ENCODE peak calls at places on chromosomes 16 and 17, in six cellular contexts. One of them, this sample, is unnamed.

GRCh38 chr16:67104061-67104460 is 5.7 kb upstream of the PHAF1 start:
- DNase-seq in IMR-90: peak
- DNase-seq in H9: peak
- DNase-seq in H1: peak
- DNase-seq in mesenchymal stem cell: peak
- DNase-seq in neuronal stem cell: no peak
- DNase-seq in this sample: peak

GRCh38 chr17:8243827-8244226 is 4.0 kb downstream of the CTC1 start:
- DNase-seq in IMR-90: no peak
- DNase-seq in H9: no peak
- DNase-seq in H1: no peak
- DNase-seq in mesenchymal stem cell: no peak
- DNase-seq in neuronal stem cell: no peak
- DNase-seq in this sample: no peak

GRCh38 chr16:12323007-12323699 is 346.6 kb downstream of the SNX29 start:
- DNase-seq in IMR-90: no peak
- DNase-seq in H9: no peak
- DNase-seq in H1: no peak
- DNase-seq in mesenchymal stem cell: no peak
- DNase-seq in neuronal stem cell: no peak
- DNase-seq in this sample: no peak

GRCh38 chr17:62791235-62792121 is 16.6 kb downstream of the MARCHF10 start:
- DNase-seq in IMR-90: peak
- DNase-seq in H9: no peak
- DNase-seq in H1: no peak
- DNase-seq in mesenchymal stem cell: peak
- DNase-seq in neuronal stem cell: no peak
- DNase-seq in this sample: peak

GRCh38 chr17:76193616-76194015 is 46.7 kb downstream of the RNF157 start:
- DNase-seq in IMR-90: no peak
- DNase-seq in H9: no peak
- DNase-seq in H1: no peak
- DNase-seq in mesenchymal stem cell: no peak
- DNase-seq in neuronal stem cell: peak
- DNase-seq in this sample: peak

GRCh38 chr17:72624652-72625051 is 467.8 kb downstream of the SLC39A11 start:
- DNase-seq in IMR-90: no peak
- DNase-seq in H9: no peak
- DNase-seq in H1: no peak
- DNase-seq in mesenchymal stem cell: no peak
- DNase-seq in neuronal stem cell: no peak
- DNase-seq in this sample: no peak

GRCh38 chr17:47987240-47987835 is 16.4 kb downstream of the CDK5RAP3 start:
- DNase-seq in IMR-90: no peak
- DNase-seq in H9: peak
- DNase-seq in H1: peak
- DNase-seq in mesenchymal stem cell: no peak
- DNase-seq in neuronal stem cell: peak
- DNase-seq in this sample: no peak

GRCh38 chr17:76189247-76189646 is 48.2 kb upstream of the FOXJ1 start:
- DNase-seq in IMR-90: no peak
- DNase-seq in H9: no peak
- DNase-seq in H1: no peak
- DNase-seq in mesenchymal stem cell: no peak
- DNase-seq in neuronal stem cell: no peak
- DNase-seq in this sample: no peak

GRCh38 chr16:19700319-19700781 is 17.7 kb downstream of the KNOP1 start:
- DNase-seq in IMR-90: peak
- DNase-seq in H9: no peak
- DNase-seq in H1: no peak
- DNase-seq in mesenchymal stem cell: peak
- DNase-seq in neuronal stem cell: no peak
- DNase-seq in this sample: no peak

GRCh38 chr16:80723091-80723490 is 81.3 kb downstream of the CDYL2 start:
- DNase-seq in IMR-90: no peak
- DNase-seq in H9: no peak
- DNase-seq in H1: no peak
- DNase-seq in mesenchymal stem cell: no peak
- DNase-seq in neuronal stem cell: no peak
- DNase-seq in this sample: no peak

GRCh38 chr17:55925440-55925839 is 174.6 kb downstream of the PCTP start:
- DNase-seq in IMR-90: no peak
- DNase-seq in H9: no peak
- DNase-seq in H1: no peak
- DNase-seq in mesenchymal stem cell: no peak
- DNase-seq in neuronal stem cell: no peak
- DNase-seq in this sample: no peak

GRCh38 chr16:19029980-19030379 is 37.4 kb upstream of the COQ7 start:
- DNase-seq in IMR-90: no peak
- DNase-seq in H9: no peak
- DNase-seq in H1: no peak
- DNase-seq in mesenchymal stem cell: no peak
- DNase-seq in neuronal stem cell: no peak
- DNase-seq in this sample: no peak

GRCh38 chr17:6752068-6752909 is 3.6 kb upstream of the XAF1 start:
- DNase-seq in IMR-90: peak
- DNase-seq in H9: no peak
- DNase-seq in H1: no peak
- DNase-seq in mesenchymal stem cell: peak
- DNase-seq in neuronal stem cell: no peak
- DNase-seq in this sample: peak

GRCh38 chr16:1870365-1871082 is 1.4 kb downstream of the MEIOB start:
- DNase-seq in IMR-90: peak
- DNase-seq in H9: no peak
- DNase-seq in H1: no peak
- DNase-seq in mesenchymal stem cell: peak
- DNase-seq in neuronal stem cell: no peak
- DNase-seq in this sample: peak

GRCh38 chr17:78317817-78318400 is 42.0 kb downstream of the SOCS3 start:
- DNase-seq in IMR-90: no peak
- DNase-seq in H9: no peak
- DNase-seq in H1: no peak
- DNase-seq in mesenchymal stem cell: no peak
- DNase-seq in neuronal stem cell: no peak
- DNase-seq in this sample: no peak

GRCh38 chr17:28335959-28336871 is 654 bp downstream of the TNFAIP1 start:
- DNase-seq in IMR-90: peak
- DNase-seq in H9: peak
- DNase-seq in H1: peak
- DNase-seq in mesenchymal stem cell: peak
- DNase-seq in neuronal stem cell: peak
- DNase-seq in this sample: peak

GRCh38 chr17:7084058-7084457 is 4.0 kb upstream of the CLEC10A start:
- DNase-seq in IMR-90: no peak
- DNase-seq in H9: no peak
- DNase-seq in H1: no peak
- DNase-seq in mesenchymal stem cell: no peak
- DNase-seq in neuronal stem cell: no peak
- DNase-seq in this sample: no peak

GRCh38 chr16:56013962-56014552 is 138.9 kb upstream of the CES5A start:
- DNase-seq in IMR-90: peak
- DNase-seq in H9: peak
- DNase-seq in H1: peak
- DNase-seq in mesenchymal stem cell: no peak
- DNase-seq in neuronal stem cell: peak
- DNase-seq in this sample: peak

GRCh38 chr16:89257281-89257731 is 39.8 kb downstream of the ZNF778 start:
- DNase-seq in IMR-90: no peak
- DNase-seq in H9: peak
- DNase-seq in H1: peak
- DNase-seq in mesenchymal stem cell: no peak
- DNase-seq in neuronal stem cell: no peak
- DNase-seq in this sample: no peak

GRCh38 chr16:66902648-66903543 is 15.8 kb downstream of the CDH16 start:
- DNase-seq in IMR-90: no peak
- DNase-seq in H9: no peak
- DNase-seq in H1: no peak
- DNase-seq in mesenchymal stem cell: no peak
- DNase-seq in neuronal stem cell: no peak
- DNase-seq in this sample: no peak

GRCh38 chr16:25177831-25178688 is 38.7 kb upstream of the AQP8 start:
- DNase-seq in IMR-90: no peak
- DNase-seq in H9: no peak
- DNase-seq in H1: no peak
- DNase-seq in mesenchymal stem cell: peak
- DNase-seq in neuronal stem cell: no peak
- DNase-seq in this sample: no peak

GRCh38 chr17:77254961-77255741 is 114.4 kb downstream of the SEC14L1 start:
- DNase-seq in IMR-90: peak
- DNase-seq in H9: peak
- DNase-seq in H1: no peak
- DNase-seq in mesenchymal stem cell: peak
- DNase-seq in neuronal stem cell: no peak
- DNase-seq in this sample: peak

GRCh38 chr17:77125432-77125901 is 15.3 kb upstream of the SEC14L1 start:
- DNase-seq in IMR-90: peak
- DNase-seq in H9: no peak
- DNase-seq in H1: no peak
- DNase-seq in mesenchymal stem cell: peak
- DNase-seq in neuronal stem cell: no peak
- DNase-seq in this sample: peak

GRCh38 chr17:42484304-42484703 is 25.6 kb downstream of the ATP6V0A1 start:
- DNase-seq in IMR-90: no peak
- DNase-seq in H9: no peak
- DNase-seq in H1: no peak
- DNase-seq in mesenchymal stem cell: no peak
- DNase-seq in neuronal stem cell: no peak
- DNase-seq in this sample: no peak

GRCh38 chr16:1288813-1289479 is 20.5 kb upstream of the UBE2I start:
- DNase-seq in IMR-90: no peak
- DNase-seq in H9: peak
- DNase-seq in H1: no peak
- DNase-seq in mesenchymal stem cell: no peak
- DNase-seq in neuronal stem cell: no peak
- DNase-seq in this sample: no peak

GRCh38 chr16:78925071-78925714 is 675.3 kb downstream of the MAF start:
- DNase-seq in IMR-90: no peak
- DNase-seq in H9: peak
- DNase-seq in H1: peak
- DNase-seq in mesenchymal stem cell: peak
- DNase-seq in neuronal stem cell: no peak
- DNase-seq in this sample: peak

GRCh38 chr17:17876959-17877547 is 40.3 kb upstream of the SREBF1 start:
- DNase-seq in IMR-90: peak
- DNase-seq in H9: no peak
- DNase-seq in H1: no peak
- DNase-seq in mesenchymal stem cell: peak
- DNase-seq in neuronal stem cell: no peak
- DNase-seq in this sample: no peak

GRCh38 chr16:85387171-85387507 is 226.0 kb upstream of the GSE1 start:
- DNase-seq in IMR-90: no peak
- DNase-seq in H9: no peak
- DNase-seq in H1: peak
- DNase-seq in mesenchymal stem cell: no peak
- DNase-seq in neuronal stem cell: no peak
- DNase-seq in this sample: no peak

GRCh38 chr17:17126131-17127110 is 79.7 kb downstream of the PLD6 start:
- DNase-seq in IMR-90: no peak
- DNase-seq in H9: no peak
- DNase-seq in H1: no peak
- DNase-seq in mesenchymal stem cell: no peak
- DNase-seq in neuronal stem cell: no peak
- DNase-seq in this sample: no peak

DNA sequence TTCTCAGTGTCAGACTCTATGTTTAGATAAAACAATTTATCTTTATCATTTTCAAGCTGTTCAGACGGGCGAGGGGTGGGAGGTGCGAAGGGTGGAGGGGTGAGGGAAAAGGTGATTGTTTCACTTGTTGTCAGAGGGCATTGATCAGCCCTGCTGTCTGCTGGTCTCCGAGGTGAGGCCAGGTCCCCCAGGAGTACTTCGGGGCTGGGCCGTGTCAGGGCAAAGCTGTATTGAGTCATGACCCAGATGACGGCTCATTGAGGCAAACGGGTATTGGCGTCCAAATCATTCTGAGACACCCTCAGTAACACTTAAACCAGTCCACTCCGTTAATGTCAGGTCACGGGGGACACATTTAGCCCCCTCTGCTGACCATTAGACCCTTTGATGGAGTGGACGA is 502.0 kb upstream of the ZFHX3 start:
- DNase-seq in IMR-90: no peak
- DNase-seq in H9: no peak
- DNase-seq in H1: no peak
- DNase-seq in mesenchymal stem cell: no peak
- DNase-seq in neuronal stem cell: no peak
- DNase-seq in this sample: no peak
- H2AFZ ChIP-seq in IMR-90: no peak
- H2AFZ ChIP-seq in H9: no peak
- H2AFZ ChIP-seq in H1: peak
- H2AFZ ChIP-seq in mesenchymal stem cell: no peak
- H2AFZ ChIP-seq in neuronal stem cell: no peak
- H2AFZ ChIP-seq in this sample: no peak

DNA sequence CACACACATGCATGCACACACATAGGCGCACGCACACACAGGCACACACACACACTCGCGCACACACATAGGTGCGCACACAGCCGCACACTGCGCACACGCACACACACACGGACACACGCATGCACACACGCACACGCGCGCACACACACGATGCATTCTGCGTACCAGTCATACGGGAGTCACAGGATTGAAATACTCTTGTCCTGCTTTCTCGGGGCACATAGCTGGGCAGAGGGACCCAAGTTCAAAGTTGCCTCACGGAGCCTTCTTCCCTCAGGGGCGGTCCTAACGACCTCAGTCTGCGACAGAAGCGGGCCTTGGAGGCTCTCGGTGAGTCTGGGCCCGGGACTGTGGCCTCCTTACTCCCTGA is 56.0 kb downstream of the MRM1 start:
- DNase-seq in IMR-90: no peak
- DNase-seq in H9: no peak
- DNase-seq in H1: no peak
- DNase-seq in mesenchymal stem cell: no peak
- DNase-seq in neuronal stem cell: no peak
- DNase-seq in this sample: no peak
- H3K9ac ChIP-seq in IMR-90: no peak
- H3K9ac ChIP-seq in H9: no peak
- H3K9ac ChIP-seq in H1: peak
- H3K9ac ChIP-seq in mesenchymal stem cell: no peak
- H3K9ac ChIP-seq in neuronal stem cell: peak
- H3K9ac ChIP-seq in this sample: no peak

DNA sequence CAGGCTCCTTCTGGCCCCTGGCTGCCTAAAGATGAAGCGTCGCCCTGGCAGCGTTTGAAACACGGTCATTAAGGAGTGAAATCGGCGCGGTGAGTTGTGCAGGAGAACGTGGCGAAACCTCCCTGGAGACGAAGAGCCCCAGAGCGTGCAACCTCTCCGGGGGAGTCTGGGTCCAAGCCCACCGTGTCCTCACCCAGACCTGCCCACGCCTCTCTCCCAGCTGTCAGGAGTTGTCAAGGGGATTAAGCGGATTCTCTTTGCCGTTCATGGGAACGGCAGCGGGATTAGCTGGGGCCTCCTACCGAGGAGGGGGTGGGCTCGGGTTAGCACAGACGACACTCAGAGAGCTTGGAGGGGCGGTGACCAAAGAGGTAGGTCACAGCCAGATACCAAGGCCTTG is 46.7 kb downstream of the SLC7A5 start:
- DNase-seq in IMR-90: no peak
- DNase-seq in H9: no peak
- DNase-seq in H1: no peak
- DNase-seq in mesenchymal stem cell: no peak
- DNase-seq in neuronal stem cell: peak
- DNase-seq in this sample: no peak
- H2BK120ac ChIP-seq in IMR-90: no peak
- H2BK120ac ChIP-seq in H9: no peak
- H2BK120ac ChIP-seq in H1: no peak
- H2BK120ac ChIP-seq in mesenchymal stem cell: no peak
- H2BK120ac ChIP-seq in neuronal stem cell: no peak
- H2BK120ac ChIP-seq in this sample: no peak

GRCh38 chr17:68461122-68461539 is 3.8 kb upstream of the WIPI1 start:
- DNase-seq in IMR-90: no peak
- DNase-seq in H9: no peak
- DNase-seq in H1: no peak
- DNase-seq in mesenchymal stem cell: no peak
- DNase-seq in neuronal stem cell: no peak
- DNase-seq in this sample: no peak
- H2AFZ ChIP-seq in IMR-90: no peak
- H2AFZ ChIP-seq in H9: no peak
- H2AFZ ChIP-seq in H1: no peak
- H2AFZ ChIP-seq in mesenchymal stem cell: no peak
- H2AFZ ChIP-seq in neuronal stem cell: peak
- H2AFZ ChIP-seq in this sample: no peak